ENCODE peak calls at places on chromosomes 4 and X, in six cellular contexts. Z is small intestine, J is cardiac muscle cell, L is spleen, K is astrocyte, F is RWPE1. U is an unnamed sample.

GRCh38 chrX:104359124-104359523 is 104.4 kb upstream of the ESX1 start:
- DNase-seq in F (no peak), K (no peak), Z (no peak), L (no peak), J (no peak), U (no peak)

GRCh38 chr4:110636231-110636676 is 13.4 kb upstream of the PITX2 start:
- DNase-seq in F (no peak), Z (no peak), J (no peak), K (no peak), L (no peak), U (no peak)

GRCh38 chr4:94410678-94411206 is 41.0 kb upstream of the PDLIM5 start:
- DNase-seq in F (peak), K (no peak), Z (no peak), J (peak), L (no peak), U (no peak)

GRCh38 chr4:10204401-10205058 is 87.9 kb upstream of the WDR1 start:
- DNase-seq in L (no peak), K (no peak), F (no peak), Z (no peak), J (peak), U (no peak)

GRCh38 chrX:150690126-150690525 is 3.1 kb upstream of the MTMR1 start:
- DNase-seq in Z (no peak), K (peak), F (peak), J (peak), L (no peak), U (no peak)

GRCh38 chrX:111100191-111100590 is 4.2 kb downstream of the PAK3 start:
- DNase-seq in K (no peak), L (peak), F (peak), J (peak), Z (peak), U (no peak)

GRCh38 chrX:78029663-78030062 is 60.2 kb upstream of the PGAM4 start:
- DNase-seq in K (peak), F (peak), J (peak), Z (peak), L (no peak), U (no peak)

GRCh38 chr4:165612936-165613335 is 234.1 kb downstream of the CPE start:
- DNase-seq in L (no peak), J (no peak), K (no peak), F (no peak), Z (no peak), U (no peak)

GRCh38 chr4:26271703-26272102 is 49.1 kb upstream of the RBPJ start:
- DNase-seq in L (no peak), Z (no peak), J (no peak), K (no peak), F (no peak), U (no peak)

GRCh38 chrX:51955200-51955599 is 61.8 kb downstream of the MAGED1 start:
- DNase-seq in L (no peak), J (no peak), F (peak), Z (no peak), K (no peak), U (no peak)

GRCh38 chr4:1725521-1725920 is 4.2 kb downstream of the TACC3 start:
- DNase-seq in F (no peak), Z (no peak), L (peak), K (no peak), J (no peak), U (no peak)

GRCh38 chr4:36338973-36339372 is 57.6 kb downstream of the DTHD1 start:
- DNase-seq in L (no peak), F (no peak), Z (peak), K (no peak), J (no peak), U (no peak)

GRCh38 chrX:119990409-119990994 is 47.0 kb upstream of the NKAP start:
- DNase-seq in J (no peak), K (no peak), Z (no peak), F (no peak), L (no peak), U (no peak)

GRCh38 chr4:38656111-38656510 is 7.9 kb upstream of the KLF3 start:
- DNase-seq in J (no peak), L (no peak), K (no peak), Z (no peak), F (no peak), U (no peak)

GRCh38 chr4:176274441-176274840 is 5.4 kb upstream of the ASB5 start:
- DNase-seq in K (peak), J (no peak), F (peak), Z (no peak), L (no peak), U (no peak)

GRCh38 chr4:161428180-161428965 is 735.4 kb downstream of the FSTL5 start:
- DNase-seq in Z (no peak), J (no peak), K (no peak), L (no peak), F (no peak), U (no peak)

GRCh38 chr4:89434364-89434988 is 126.9 kb upstream of the GPRIN3 start:
- DNase-seq in F (peak), K (peak), L (no peak), Z (peak), J (peak), U (no peak)

GRCh38 chr4:169246957-169247396 is 23.8 kb downstream of the SH3RF1 start:
- DNase-seq in L (no peak), J (no peak), K (no peak), Z (no peak), F (no peak), U (no peak)

GRCh38 chrX:148601034-148601433 is 100.6 kb downstream of the AFF2 start:
- DNase-seq in J (peak), L (no peak), F (peak), Z (no peak), K (peak), U (no peak)

GRCh38 chr4:7984286-7984925 is 44.7 kb upstream of the AFAP1 start:
- DNase-seq in J (no peak), K (no peak), L (no peak), F (no peak), Z (peak), U (no peak)

GRCh38 chrX:39642071-39642470 is 455.7 kb downstream of the BCOR start:
- DNase-seq in Z (peak), F (no peak), K (no peak), L (no peak), J (peak), U (no peak)

GRCh38 chrX:39638526-39638925 is 459.2 kb downstream of the BCOR start:
- DNase-seq in K (no peak), J (no peak), L (no peak), Z (no peak), F (no peak), U (no peak)

GRCh38 chrX:39639871-39640270 is 457.9 kb downstream of the BCOR start:
- DNase-seq in K (no peak), J (no peak), L (no peak), F (no peak), Z (no peak), U (no peak)

GRCh38 chrX:39643533-39643932 is 454.2 kb downstream of the BCOR start:
- DNase-seq in L (no peak), J (no peak), Z (no peak), K (no peak), F (no peak), U (no peak)

GRCh38 chrX:39640866-39641265 is 456.9 kb downstream of the BCOR start:
- DNase-seq in L (no peak), F (no peak), J (no peak), Z (no peak), K (no peak), U (no peak)
- H3K27ac ChIP-seq in L (no peak), F (no peak), J (peak), Z (no peak), K (no peak), U (no peak)

DNA sequence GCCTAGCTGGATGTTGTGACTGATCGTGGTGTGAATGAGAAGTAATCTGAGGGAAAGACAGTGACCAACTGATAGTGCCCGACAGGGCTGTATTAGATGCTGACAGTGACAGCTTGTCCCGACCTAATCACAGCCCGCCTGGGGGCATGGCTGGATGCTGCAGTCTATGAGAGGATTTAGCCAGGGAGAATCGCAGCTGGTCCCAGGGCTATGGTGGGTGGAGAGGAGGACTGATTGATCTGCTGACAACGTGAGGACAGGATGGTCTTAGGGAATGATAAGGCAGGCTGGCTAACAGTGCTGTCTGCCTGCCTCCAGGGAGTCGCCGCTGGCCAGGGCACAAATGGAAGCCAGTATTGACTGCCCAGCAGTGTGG is 621 bp upstream of the SUV39H1 start:
- DNase-seq in L (no peak), F (no peak), K (no peak), Z (no peak), J (no peak), U (no peak)
- H3K27ac ChIP-seq in L (peak), F (peak), K (peak), Z (peak), J (peak), U (peak)

GRCh38 chrX:10111364-10112148 is 45.2 kb upstream of the CLCN4 start:
- DNase-seq in F (no peak), K (no peak), J (peak), L (peak), Z (peak), U (no peak)
- H3K27ac ChIP-seq in F (no peak), K (no peak), J (no peak), L (peak), Z (peak), U (no peak)

DNA sequence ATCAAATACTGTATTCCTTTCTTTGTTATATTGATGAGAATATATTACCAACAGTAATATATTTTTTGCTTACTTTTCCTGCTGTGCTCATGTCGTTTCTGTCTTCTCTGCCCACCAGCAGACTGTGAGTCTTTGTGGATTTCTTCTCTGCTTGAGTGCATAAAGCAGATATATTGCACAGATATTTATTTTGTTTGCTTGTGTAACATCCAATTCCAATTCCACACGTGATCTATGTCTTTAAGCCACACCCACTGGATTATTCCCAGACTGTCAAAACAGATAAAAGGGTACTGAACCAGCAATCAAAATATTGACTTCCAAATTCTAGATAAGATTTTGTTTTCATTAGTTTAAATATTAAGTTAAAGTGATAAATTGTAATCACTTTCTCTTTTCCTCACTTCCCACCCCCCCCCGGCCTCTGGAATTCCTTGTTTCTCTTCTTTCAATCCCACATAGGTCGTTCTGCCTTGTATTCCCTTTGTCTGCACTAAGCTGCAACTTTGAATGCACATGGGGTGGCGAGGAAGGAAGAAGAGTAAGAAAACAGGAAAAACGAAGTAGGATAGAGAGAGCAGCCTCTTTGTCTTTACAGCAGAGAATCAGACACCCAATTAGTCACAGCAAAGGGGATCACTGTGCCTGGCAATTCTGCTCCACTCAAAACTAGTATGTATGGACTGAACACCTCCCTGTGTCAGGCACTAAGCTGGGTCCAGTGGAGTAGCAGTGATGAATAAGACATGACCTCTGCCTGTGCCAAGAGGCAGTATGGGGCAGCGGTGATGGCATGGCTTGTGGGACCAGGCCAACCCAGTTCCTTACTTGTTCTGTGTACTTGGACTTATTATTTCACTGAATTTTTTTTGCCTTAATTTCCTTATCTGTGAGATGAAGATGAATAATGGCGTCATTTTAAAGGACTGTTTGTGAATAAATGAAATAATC is at the start of gene ADH1B:
- DNase-seq in F (no peak), J (no peak), Z (peak), K (no peak), L (no peak), U (no peak)
- H3K27ac ChIP-seq in F (no peak), J (no peak), Z (peak), K (no peak), L (peak), U (peak)